ENCODE peak calls at places on chromosomes 12 and 14, in four cellular contexts. One of them, this sample, is unnamed.
A peak's percentile ranks its signal among the peaks of the same experiment; 100 is the strongest.

GRCh38 chr14:21467620-21468019 is 9.1 kb downstream of the RAB2B start:
- DNase-seq in fibroblast of lung: peak; percentile 83
- DNase-seq in GM06990: no peak
- DNase-seq in stimulated activated naive CD8-positive, alpha-beta T cell treated with anti-CD3 and anti-CD28 coated beads, Interleukin-15, Interleukin-2, amounts not matched to agents 100 U/mL and 50 U/mL, for 24 hours: no peak
- DNase-seq in this sample: peak; percentile 51

GRCh38 chr14:28502517-28502916 is 264.1 kb upstream of the FOXG1 start:
- DNase-seq in stimulated activated naive CD8-positive, alpha-beta T cell treated with anti-CD3 and anti-CD28 coated beads, Interleukin-15, Interleukin-2, amounts not matched to agents 100 U/mL and 50 U/mL, for 24 hours: no peak
- DNase-seq in GM06990: no peak
- DNase-seq in fibroblast of lung: no peak
- DNase-seq in this sample: no peak

GRCh38 chr14:99426265-99426664 is 54.4 kb downstream of the SETD3 start:
- DNase-seq in stimulated activated naive CD8-positive, alpha-beta T cell treated with anti-CD3 and anti-CD28 coated beads, Interleukin-15, Interleukin-2, amounts not matched to agents 100 U/mL and 50 U/mL, for 24 hours: no peak
- DNase-seq in fibroblast of lung: no peak
- DNase-seq in GM06990: no peak
- DNase-seq in this sample: no peak

GRCh38 chr12:54587315-54587821 is 1.1 kb downstream of the PPP1R1A start:
- DNase-seq in fibroblast of lung: no peak
- DNase-seq in GM06990: no peak
- DNase-seq in stimulated activated naive CD8-positive, alpha-beta T cell treated with anti-CD3 and anti-CD28 coated beads, Interleukin-15, Interleukin-2, amounts not matched to agents 100 U/mL and 50 U/mL, for 24 hours: no peak
- DNase-seq in this sample: no peak

GRCh38 chr14:20350860-20351259 is 7.4 kb downstream of the PARP2 start:
- DNase-seq in stimulated activated naive CD8-positive, alpha-beta T cell treated with anti-CD3 and anti-CD28 coated beads, Interleukin-15, Interleukin-2, amounts not matched to agents 100 U/mL and 50 U/mL, for 24 hours: no peak
- DNase-seq in GM06990: no peak
- DNase-seq in fibroblast of lung: no peak
- DNase-seq in this sample: no peak

GRCh38 chr14:35368993-35369392 is 35.6 kb downstream of the NFKBIA start:
- DNase-seq in stimulated activated naive CD8-positive, alpha-beta T cell treated with anti-CD3 and anti-CD28 coated beads, Interleukin-15, Interleukin-2, amounts not matched to agents 100 U/mL and 50 U/mL, for 24 hours: no peak
- DNase-seq in fibroblast of lung: no peak
- DNase-seq in GM06990: no peak
- DNase-seq in this sample: no peak

GRCh38 chr12:11958216-11959091 is 112.3 kb upstream of the BCL2L14 start:
- DNase-seq in stimulated activated naive CD8-positive, alpha-beta T cell treated with anti-CD3 and anti-CD28 coated beads, Interleukin-15, Interleukin-2, amounts not matched to agents 100 U/mL and 50 U/mL, for 24 hours: peak; percentile 51
- DNase-seq in fibroblast of lung: peak; percentile 96
- DNase-seq in GM06990: no peak
- DNase-seq in this sample: peak; percentile 96

GRCh38 chr12:116062698-116063097 is 214.8 kb downstream of the MED13L start:
- DNase-seq in GM06990: no peak
- DNase-seq in stimulated activated naive CD8-positive, alpha-beta T cell treated with anti-CD3 and anti-CD28 coated beads, Interleukin-15, Interleukin-2, amounts not matched to agents 100 U/mL and 50 U/mL, for 24 hours: no peak
- DNase-seq in fibroblast of lung: no peak
- DNase-seq in this sample: no peak

GRCh38 chr14:63952053-63952932 is 99.5 kb downstream of the SYNE2 start:
- DNase-seq in GM06990: no peak
- DNase-seq in stimulated activated naive CD8-positive, alpha-beta T cell treated with anti-CD3 and anti-CD28 coated beads, Interleukin-15, Interleukin-2, amounts not matched to agents 100 U/mL and 50 U/mL, for 24 hours: no peak
- DNase-seq in fibroblast of lung: peak; percentile 12
- DNase-seq in this sample: peak; percentile 10